ENCODE peak calls at places on chromosome 11, in seven cellular contexts. Q, A, E, B, N, J and R are unnamed samples.

GRCh38 chr11:38163526-38163925 is 1565.5 kb upstream of the RAG2 start:
- DNase-seq in J (no peak), E (no peak), Q (no peak), N (no peak), A (no peak), B (no peak), R (no peak)

GRCh38 chr11:35126000-35126878 is 12.7 kb upstream of the CD44 start:
- DNase-seq in A (no peak), B (no peak), J (no peak), N (no peak), E (no peak), Q (peak), R (no peak)

GRCh38 chr11:63804259-63804658 is 9.0 kb upstream of the SPINDOC start:
- DNase-seq in A (no peak), N (no peak), J (no peak), E (no peak), B (no peak), Q (no peak), R (peak)

GRCh38 chr11:59918494-59918893 is 19.7 kb upstream of the OOSP1 start:
- DNase-seq in E (no peak), N (no peak), A (no peak), J (no peak), Q (no peak), B (no peak), R (no peak)

GRCh38 chr11:117444256-117445096 is 116.8 kb downstream of the CEP164 start:
- DNase-seq in N (no peak), Q (no peak), A (no peak), E (no peak), B (no peak), J (no peak), R (no peak)

GRCh38 chr11:102036757-102037156 is 10.5 kb upstream of the CFAP300 start:
- DNase-seq in N (no peak), B (no peak), E (no peak), Q (no peak), A (no peak), J (no peak), R (no peak)

GRCh38 chr11:34706709-34707461 is 86.0 kb downstream of the EHF start:
- DNase-seq in B (no peak), Q (no peak), J (no peak), A (no peak), E (no peak), N (no peak), R (peak)

GRCh38 chr11:73667906-73668305 is 21.5 kb downstream of the PLEKHB1 start:
- DNase-seq in J (no peak), A (no peak), N (no peak), Q (no peak), E (no peak), B (no peak), R (no peak)

GRCh38 chr11:35142481-35143207 is 3.7 kb downstream of the CD44 start:
- DNase-seq in J (no peak), N (no peak), B (no peak), E (no peak), A (no peak), Q (peak), R (peak)

GRCh38 chr11:59283825-59284772 is 71.4 kb upstream of the MPEG1 start:
- DNase-seq in B (peak), A (no peak), J (no peak), N (peak), Q (peak), E (no peak), R (peak)

GRCh38 chr11:119699227-119699626 is 29.8 kb downstream of the NECTIN1 start:
- DNase-seq in Q (no peak), N (no peak), A (peak), E (peak), B (peak), J (no peak), R (no peak)

GRCh38 chr11:18594999-18595749 is 4.4 kb upstream of the MISFA start:
- DNase-seq in Q (no peak), J (no peak), N (no peak), E (no peak), A (peak), B (no peak), R (no peak)

GRCh38 chr11:64005691-64006090 is 19.5 kb downstream of the OTUB1 start:
- DNase-seq in E (no peak), Q (no peak), J (no peak), N (no peak), B (no peak), A (no peak), R (no peak)

GRCh38 chr11:19951558-19952083 is 208.7 kb downstream of the DBX1 start:
- DNase-seq in B (no peak), E (no peak), J (no peak), N (peak), Q (peak), A (no peak), R (peak)

GRCh38 chr11:7632211-7632610 is 41.1 kb downstream of the CYB5R2 start:
- DNase-seq in A (no peak), B (no peak), Q (no peak), N (no peak), E (no peak), J (no peak), R (no peak)